ENCODE peak calls at places on chromosome 15, in six cellular contexts. G is AG09319, R is fibroblast of the aortic adventitia, J is kidney epithelial cell, Y is psoas muscle, H is GM23338. M is an unnamed sample.

GRCh38 chr15:101501703-101502373 is 12.3 kb upstream of the PCSK6 start:
- DNase-seq in G (no peak), R (no peak), J (no peak), Y (peak; percentile 43), H (peak; percentile 87), M (peak; percentile 76)

GRCh38 chr15:58346361-58346760 is 85.4 kb upstream of the LIPC start:
- DNase-seq in G (peak; percentile 44), R (peak; percentile 59), J (no peak), Y (no peak), H (peak; percentile 62), M (no peak)

GRCh38 chr15:96629501-96629900 is 299.0 kb downstream of the NR2F2 start:
- DNase-seq in G (no peak), R (no peak), J (no peak), Y (peak; percentile 23), H (no peak), M (no peak)

GRCh38 chr15:69979783-69980182 is 117.9 kb downstream of the TLE3 start:
- DNase-seq in G (no peak), R (no peak), J (no peak), Y (no peak), H (no peak), M (peak; percentile 74)

GRCh38 chr15:98609144-98609852 is 39.0 kb upstream of the IGF1R start:
- DNase-seq in G (no peak), R (peak; percentile 25), J (peak; percentile 58), Y (no peak), H (peak; percentile 84), M (no peak)

GRCh38 chr15:67188551-67189218 is 65.8 kb downstream of the AAGAB start:
- DNase-seq in G (peak; percentile 89), R (peak; percentile 98), J (no peak), Y (no peak), H (no peak), M (no peak)

GRCh38 chr15:59991919-59992318 is 12.2 kb upstream of the FOXB1 start:
- DNase-seq in G (no peak), R (no peak), J (no peak), Y (no peak), H (no peak), M (no peak)

GRCh38 chr15:90265271-90266060 is at the start of gene NGRN:
- DNase-seq in G (peak; percentile 55), R (peak; percentile 88), J (peak; percentile 63), Y (peak; percentile 92), H (peak; percentile 95), M (peak; percentile 91)

GRCh38 chr15:90249123-90249863 is at the start of gene TTLL13:
- DNase-seq in G (peak; percentile 50), R (peak; percentile 73), J (peak; percentile 57), Y (peak; percentile 95), H (peak; percentile 97), M (peak; percentile 68)

GRCh38 chr15:38853608-38854007 is 289.0 kb upstream of the RASGRP1 start:
- DNase-seq in G (no peak), R (no peak), J (no peak), Y (no peak), H (peak; percentile 80), M (peak; percentile 24)

GRCh38 chr15:89647191-89647851 is 7.9 kb downstream of the KIF7 start:
- DNase-seq in G (no peak), R (peak; percentile 57), J (no peak), Y (peak; percentile 84), H (peak; percentile 85), M (peak; percentile 91)

GRCh38 chr15:98801234-98801561 is 152.9 kb downstream of the IGF1R start:
- DNase-seq in G (no peak), R (no peak), J (no peak), Y (no peak), H (peak; percentile 61), M (no peak)

GRCh38 chr15:97235285-97235985 is 725.1 kb upstream of the ARRDC4 start:
- DNase-seq in G (no peak), R (peak; percentile 40), J (no peak), Y (no peak), H (peak; percentile 74), M (peak; percentile 31)

GRCh38 chr15:67771201-67771600 is 54.1 kb upstream of the SKOR1 start:
- DNase-seq in G (no peak), R (peak; percentile 11), J (no peak), Y (no peak), H (peak; percentile 47), M (no peak)

GRCh38 chr15:66628976-66629723 is 63.4 kb upstream of the LCTL start:
- DNase-seq in G (no peak), R (no peak), J (no peak), Y (no peak), H (no peak), M (no peak)

GRCh38 chr15:65569728-65570127 is 39.5 kb downstream of the HACD3 start:
- DNase-seq in G (no peak), R (no peak), J (no peak), Y (no peak), H (no peak), M (no peak)

GRCh38 chr15:74376825-74377581 is 9.6 kb upstream of the CYP11A1 start:
- DNase-seq in G (no peak), R (no peak), J (no peak), Y (no peak), H (no peak), M (no peak)

GRCh38 chr15:61871926-61872522 is 188.2 kb downstream of the VPS13C start:
- DNase-seq in G (no peak), R (peak; percentile 37), J (no peak), Y (no peak), H (peak; percentile 45), M (peak; percentile 8)

GRCh38 chr15:40108855-40109735 is at the start of gene BMF:
- DNase-seq in G (peak; percentile 99), R (peak; percentile 99), J (peak; percentile 93), Y (peak; percentile 100), H (peak; percentile 100), M (peak; percentile 97)
- TF ChIP-seq CTCF in G (peak; percentile 22), R (peak; percentile 39), J (peak; percentile 52), Y (no peak), H (peak; percentile 54), M (peak; percentile 3)

GRCh38 chr15:23628612-23629233 is 18.9 kb downstream of the MAGEL2 start:
- DNase-seq in G (no peak), R (no peak), J (no peak), Y (no peak), H (peak; percentile 13), M (no peak)

DNA sequence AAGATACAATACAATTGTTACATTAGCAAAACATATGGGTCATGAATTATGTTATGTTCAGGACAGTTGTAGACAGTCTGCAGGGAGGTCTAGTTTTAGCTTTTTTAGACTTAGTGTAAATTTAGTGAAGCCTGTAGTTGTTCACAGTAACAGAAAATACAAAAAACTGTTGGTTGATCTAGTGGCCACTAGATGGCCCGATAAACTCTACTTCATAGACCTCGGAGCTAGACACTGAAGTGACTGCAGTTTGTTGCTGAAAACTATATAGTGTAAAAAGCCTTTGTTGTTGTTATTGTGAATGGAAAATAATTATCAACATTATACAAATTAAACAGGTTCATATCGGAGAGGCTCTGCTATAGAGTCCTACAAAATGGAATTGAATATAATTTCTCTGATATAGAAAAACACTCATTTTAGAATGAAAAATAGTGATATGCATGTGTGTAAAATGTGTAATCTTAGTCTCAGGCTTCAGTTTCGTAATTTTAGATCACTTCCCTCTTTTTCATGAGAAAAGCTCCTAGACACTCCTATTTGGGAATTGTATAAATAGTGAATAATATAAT is 18.3 kb downstream of the MAGEL2 start:
- DNase-seq in G (no peak), R (no peak), J (no peak), Y (no peak), H (peak; percentile 62), M (no peak)
- TF ChIP-seq CTCF in G (peak; percentile 27), R (peak; percentile 24), J (peak; percentile 51), Y (peak; percentile 27), H (peak; percentile 70), M (no peak)

GRCh38 chr15:39919396-39919739 is 698 bp downstream of the GPR176 start:
- DNase-seq in G (no peak), R (no peak), J (no peak), Y (no peak), H (peak; percentile 36), M (no peak)

GRCh38 chr15:39918688-39919385 is 1.2 kb downstream of the GPR176 start:
- DNase-seq in G (peak; percentile 59), R (peak; percentile 91), J (peak; percentile 67), Y (no peak), H (no peak), M (no peak)

GRCh38 chr15:39920510-39921273 is 626 bp upstream of the GPR176 start:
- DNase-seq in G (peak; percentile 57), R (peak; percentile 72), J (peak; percentile 67), Y (peak; percentile 83), H (peak; percentile 82), M (peak; percentile 93)

GRCh38 chr15:39921274-39921638 is 1.2 kb upstream of the GPR176 start:
- DNase-seq in G (no peak), R (no peak), J (no peak), Y (no peak), H (no peak), M (no peak)

GRCh38 chr15:39919740-39920509 is at the start of gene GPR176:
- DNase-seq in G (peak; percentile 83), R (peak; percentile 87), J (peak; percentile 38), Y (peak; percentile 31), H (peak; percentile 69), M (peak; percentile 54)
- TF ChIP-seq CTCF in G (peak; percentile 21), R (peak; percentile 21), J (no peak), Y (no peak), H (no peak), M (no peak)

DNA sequence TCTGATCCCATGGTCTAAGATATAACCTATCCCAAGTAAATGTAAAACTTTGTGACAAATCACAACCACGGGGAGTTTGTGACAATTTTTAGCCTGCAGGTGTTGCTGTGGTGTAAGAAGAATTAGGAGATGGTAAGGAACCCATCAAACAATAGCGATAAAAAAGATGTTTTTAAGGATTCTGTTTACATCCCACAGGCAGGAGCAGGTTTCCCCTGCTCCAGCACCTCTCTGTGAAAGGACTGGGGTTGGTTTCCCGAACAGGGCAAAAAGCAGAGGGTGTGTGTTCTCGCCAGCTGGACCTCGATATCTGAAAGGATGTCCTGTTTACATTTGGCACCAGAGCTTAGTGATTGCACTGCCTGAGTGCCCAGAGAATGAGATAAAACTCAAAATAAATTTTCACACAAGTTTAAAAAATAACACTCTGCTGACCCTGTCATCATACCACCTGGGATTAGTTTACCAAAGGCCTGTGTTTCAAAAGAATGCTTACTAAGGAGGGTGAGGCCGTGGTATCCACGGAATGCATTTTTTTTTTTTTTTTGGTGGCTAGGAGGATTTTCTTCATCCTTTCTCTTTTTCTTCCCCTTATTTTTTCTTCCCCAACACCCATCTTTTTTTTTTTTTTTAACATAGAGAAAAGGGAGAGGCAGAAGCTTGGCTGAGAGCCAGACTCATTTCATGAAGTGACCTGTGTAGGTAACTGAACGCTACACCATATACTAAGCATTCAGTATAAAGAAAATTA is 151.8 kb upstream of the DPH6 start:
- DNase-seq in G (no peak), R (peak; percentile 78), J (peak; percentile 42), Y (no peak), H (peak; percentile 45), M (no peak)
- TF ChIP-seq CTCF in G (no peak), R (no peak), J (peak; percentile 7), Y (no peak), H (peak; percentile 48), M (no peak)

M was measured in GM20000.